ENCODE peak calls at places on chromosomes 2 and 18, in seven cellular contexts. O, T, Q, S, D, P and C are unnamed samples.

GRCh38 chr2:79219383-79219988 is 59.9 kb upstream of the REG3A start:
- DNase-seq in D (peak; percentile 66), S (peak; percentile 57), P (peak; percentile 8), Q (peak; percentile 77), T (peak; percentile 19), O (peak; percentile 14), C (peak; percentile 56)

GRCh38 chr18:58013241-58014211 is 30.5 kb upstream of the NEDD4L start:
- DNase-seq in S (no peak), T (peak; percentile 22), P (no peak), O (no peak), Q (peak; percentile 46), D (no peak), C (no peak)

GRCh38 chr2:10475221-10475722 is 27.1 kb upstream of the ODC1 start:
- DNase-seq in O (no peak), D (no peak), Q (no peak), T (no peak), S (no peak), P (no peak), C (no peak)

GRCh38 chr18:26556573-26556972 is 8.2 kb upstream of the KCTD1 start:
- DNase-seq in O (no peak), S (no peak), P (no peak), Q (no peak), D (no peak), T (no peak), C (no peak)

GRCh38 chr2:227684258-227684657 is 17.7 kb downstream of the SCYGR5 start:
- DNase-seq in T (no peak), D (no peak), O (no peak), P (no peak), S (no peak), Q (no peak), C (no peak)

GRCh38 chr2:164882276-164882675 is 40.7 kb upstream of the COBLL1 start:
- DNase-seq in Q (no peak), S (no peak), O (no peak), P (no peak), D (no peak), T (no peak), C (no peak)

GRCh38 chr18:55322176-55322735 is 265.7 kb downstream of the TCF4 start:
- DNase-seq in T (peak; percentile 96), D (peak; percentile 77), Q (peak; percentile 94), S (peak; percentile 76), P (peak; percentile 19), O (peak; percentile 96), C (peak; percentile 72)

GRCh38 chr18:70036168-70036567 is 88.5 kb upstream of the CD226 start:
- DNase-seq in P (no peak), D (no peak), T (no peak), S (no peak), Q (no peak), O (no peak), C (no peak)

GRCh38 chr2:58535182-58535581 is 294.1 kb upstream of the FANCL start:
- DNase-seq in T (no peak), Q (peak; percentile 98), D (no peak), P (no peak), O (no peak), S (peak; percentile 74), C (peak; percentile 38)

GRCh38 chr18:5983479-5983878 is 88.2 kb upstream of the TMEM200C start:
- DNase-seq in S (no peak), D (no peak), Q (peak; percentile 30), O (no peak), P (no peak), T (no peak), C (no peak)

GRCh38 chr18:5986257-5986909 is 91.1 kb upstream of the TMEM200C start:
- DNase-seq in S (no peak), P (no peak), O (no peak), Q (no peak), T (peak; percentile 21), D (no peak), C (no peak)

GRCh38 chr18:5987217-5987616 is 91.9 kb upstream of the TMEM200C start:
- DNase-seq in D (no peak), P (no peak), S (no peak), Q (no peak), T (no peak), O (no peak), C (no peak)

GRCh38 chr18:5982332-5982731 is 87.0 kb upstream of the TMEM200C start:
- DNase-seq in D (no peak), O (no peak), S (no peak), T (no peak), P (no peak), Q (no peak), C (no peak)

GRCh38 chr18:5984245-5984644 is 88.9 kb upstream of the TMEM200C start:
- DNase-seq in S (no peak), P (no peak), D (no peak), O (no peak), Q (no peak), T (no peak), C (no peak)
- H4K8ac ChIP-seq in S (no peak overlapping the region), P (no peak overlapping the region), D (no peak overlapping the region), O (no peak overlapping the region), Q (no peak overlapping the region), T (no peak overlapping the region), C (no peak overlapping the region)

DNA sequence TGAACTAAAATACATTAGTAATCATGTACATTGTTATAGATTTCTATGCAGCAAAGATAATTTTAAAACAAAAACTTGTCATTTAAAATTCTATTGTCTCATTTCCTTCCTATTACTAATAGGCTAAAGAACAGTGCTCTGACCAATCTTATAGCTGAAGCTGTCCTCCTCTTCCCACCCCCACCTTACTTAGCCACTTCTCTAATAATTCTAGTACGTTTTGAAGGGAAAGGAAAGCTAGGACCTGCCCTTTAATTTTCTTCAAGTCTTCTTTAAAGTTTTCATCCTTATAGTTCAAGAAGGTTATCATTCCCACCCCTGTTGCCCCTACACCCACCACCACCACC is 121.6 kb downstream of the RBMS1 start:
- DNase-seq in D (no peak), Q (no peak), P (no peak), S (no peak), O (no peak), T (no peak), C (no peak)
- H3K27ac ChIP-seq in D (no peak overlapping the region), Q (no peak overlapping the region), P (no peak overlapping the region), S (no peak overlapping the region), O (peak overlapping the region; percentile 45), T (peak overlapping the region; percentile 51), C (no peak overlapping the region)

GRCh38 chr2:128663371-128664050 is 344.8 kb upstream of the HS6ST1 start:
- DNase-seq in S (no peak), Q (no peak), D (no peak), T (no peak), P (no peak), O (no peak), C (no peak)
- H4K8ac ChIP-seq in S (no peak overlapping the region), Q (no peak overlapping the region), D (no peak overlapping the region), T (no peak overlapping the region), P (no peak overlapping the region), O (no peak overlapping the region), C (no peak overlapping the region)

GRCh38 chr18:3255611-3256165 is 6.2 kb upstream of the MYL12B start:
- DNase-seq in T (no peak), P (no peak), O (no peak), S (no peak), Q (no peak), D (no peak), C (no peak)
- H3K27ac ChIP-seq in T (peak overlapping the region; percentile 9), P (no peak overlapping the region), O (peak overlapping the region; percentile 31), S (no peak overlapping the region), Q (no peak overlapping the region), D (no peak overlapping the region), C (no peak overlapping the region)